ENCODE peak calls at places on chromosomes 7 and 10, in four cellular contexts. One of them, this sample, is unnamed.

GRCh38 chr10:99993994-99994689 is 15.6 kb downstream of the DNMBP start:
- DNase-seq in A549: no peak
- DNase-seq in left ventricle myocardium inferior: peak
- DNase-seq in lower lobe of right lung: peak
- DNase-seq in this sample: peak

GRCh38 chr10:62433181-62433692 is 59.1 kb downstream of the ZNF365 start:
- DNase-seq in left ventricle myocardium inferior: peak
- DNase-seq in lower lobe of right lung: peak
- DNase-seq in A549: peak
- DNase-seq in this sample: peak

GRCh38 chr10:52599586-52600200 is 172.9 kb downstream of the MBL2 start:
- DNase-seq in lower lobe of right lung: no peak
- DNase-seq in left ventricle myocardium inferior: no peak
- DNase-seq in A549: no peak
- DNase-seq in this sample: no peak

GRCh38 chr10:119871881-119872609 is 598 bp downstream of the MCMBP start:
- DNase-seq in left ventricle myocardium inferior: peak
- DNase-seq in lower lobe of right lung: peak
- DNase-seq in A549: peak
- DNase-seq in this sample: peak

GRCh38 chr7:21256310-21256877 is 171.5 kb upstream of the SP4 start:
- DNase-seq in lower lobe of right lung: no peak
- DNase-seq in left ventricle myocardium inferior: no peak
- DNase-seq in A549: peak
- DNase-seq in this sample: peak

GRCh38 chr10:93579089-93579488 is 12.6 kb downstream of the FFAR4 start:
- DNase-seq in lower lobe of right lung: no peak
- DNase-seq in A549: peak
- DNase-seq in left ventricle myocardium inferior: no peak
- DNase-seq in this sample: no peak

GRCh38 chr7:116316838-116317612 is 106.7 kb downstream of the TES start:
- DNase-seq in lower lobe of right lung: no peak
- DNase-seq in A549: peak
- DNase-seq in left ventricle myocardium inferior: peak
- DNase-seq in this sample: peak

GRCh38 chr10:109914966-109915365 is 8.3 kb downstream of the XPNPEP1 start:
- DNase-seq in A549: peak
- DNase-seq in left ventricle myocardium inferior: no peak
- DNase-seq in lower lobe of right lung: no peak
- DNase-seq in this sample: peak

GRCh38 chr10:129085821-129086220 is 381.2 kb upstream of the MGMT start:
- DNase-seq in lower lobe of right lung: no peak
- DNase-seq in A549: no peak
- DNase-seq in left ventricle myocardium inferior: no peak
- DNase-seq in this sample: peak

GRCh38 chr7:65809259-65809981 is 63.5 kb upstream of the VKORC1L1 start:
- DNase-seq in lower lobe of right lung: no peak
- DNase-seq in A549: no peak
- DNase-seq in left ventricle myocardium inferior: no peak
- DNase-seq in this sample: no peak

GRCh38 chr10:127976286-127976685 is 69.4 kb downstream of the PTPRE start:
- DNase-seq in A549: no peak
- DNase-seq in left ventricle myocardium inferior: no peak
- DNase-seq in lower lobe of right lung: no peak
- DNase-seq in this sample: no peak

GRCh38 chr7:134632937-134633540 is 13.6 kb upstream of the BPGM start:
- DNase-seq in A549: peak
- DNase-seq in left ventricle myocardium inferior: no peak
- DNase-seq in lower lobe of right lung: no peak
- DNase-seq in this sample: peak

GRCh38 chr7:36999851-37000480 is 275.7 kb upstream of the AOAH start:
- DNase-seq in lower lobe of right lung: no peak
- DNase-seq in left ventricle myocardium inferior: no peak
- DNase-seq in A549: no peak
- DNase-seq in this sample: no peak

GRCh38 chr10:48406204-48406603 is 99.7 kb downstream of the MAPK8 start:
- DNase-seq in left ventricle myocardium inferior: no peak
- DNase-seq in A549: peak
- DNase-seq in lower lobe of right lung: no peak
- DNase-seq in this sample: peak

GRCh38 chr10:119370972-119371703 is 163.8 kb downstream of the GRK5 start:
- DNase-seq in A549: no peak
- DNase-seq in left ventricle myocardium inferior: peak
- DNase-seq in lower lobe of right lung: no peak
- DNase-seq in this sample: peak

GRCh38 chr10:70441161-70441876 is at the start of gene NODAL:
- DNase-seq in lower lobe of right lung: no peak
- DNase-seq in A549: no peak
- DNase-seq in left ventricle myocardium inferior: no peak
- DNase-seq in this sample: no peak

GRCh38 chr7:65379318-65379717 is 5.7 kb downstream of the ZNF92 start:
- DNase-seq in A549: no peak
- DNase-seq in lower lobe of right lung: no peak
- DNase-seq in left ventricle myocardium inferior: no peak
- DNase-seq in this sample: peak

GRCh38 chr10:70232155-70232858 is 922 bp downstream of the PPA1 start:
- DNase-seq in A549: peak
- DNase-seq in lower lobe of right lung: peak
- DNase-seq in left ventricle myocardium inferior: peak
- DNase-seq in this sample: peak

GRCh38 chr7:139999516-139999915 is 63.2 kb downstream of the PARP12 start:
- DNase-seq in lower lobe of right lung: no peak
- DNase-seq in A549: no peak
- DNase-seq in left ventricle myocardium inferior: no peak
- DNase-seq in this sample: no peak

DNA sequence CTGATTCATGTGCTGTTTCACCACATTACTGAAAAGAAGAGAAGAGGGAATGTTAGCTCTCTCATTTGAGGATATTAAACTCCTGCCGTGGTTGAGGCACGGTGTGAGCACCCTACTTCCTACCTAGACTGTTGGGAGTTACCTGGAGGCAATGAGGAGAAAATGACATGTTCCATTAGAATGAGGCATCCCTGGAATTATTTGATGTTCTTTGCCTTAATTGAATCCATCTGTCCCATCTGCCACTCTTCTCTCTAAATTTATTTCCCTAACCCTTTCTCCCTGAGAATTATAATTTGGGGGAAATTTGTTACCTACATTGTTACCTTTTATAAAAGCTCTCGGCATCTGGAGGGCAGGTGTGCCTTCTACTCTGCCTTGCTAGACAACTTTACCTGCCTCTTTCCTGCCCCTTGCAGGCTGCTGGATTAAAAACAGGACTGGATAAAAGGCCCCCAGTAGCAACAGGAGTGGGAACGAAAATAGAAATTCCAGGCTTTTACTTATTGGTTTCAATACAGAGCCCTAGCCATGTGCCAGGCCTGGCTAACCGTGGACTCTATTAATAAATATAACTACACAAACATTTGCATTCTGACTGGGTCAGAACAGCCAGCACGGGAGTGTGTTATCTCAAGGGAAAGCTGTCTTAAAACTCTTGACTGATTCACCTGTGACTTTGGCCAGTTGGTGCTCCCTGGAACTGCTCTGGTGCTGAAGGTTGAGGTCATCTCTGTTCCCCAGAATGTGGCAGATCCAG is 4.4 kb upstream of the ATXN7L1 start:
- DNase-seq in left ventricle myocardium inferior: no peak
- DNase-seq in A549: no peak
- DNase-seq in lower lobe of right lung: no peak
- DNase-seq in this sample: no peak
- TF ChIP-seq CTCF in left ventricle myocardium inferior: no peak
- TF ChIP-seq CTCF in A549: no peak
- TF ChIP-seq CTCF in lower lobe of right lung: no peak
- TF ChIP-seq CTCF in this sample: no peak

DNA sequence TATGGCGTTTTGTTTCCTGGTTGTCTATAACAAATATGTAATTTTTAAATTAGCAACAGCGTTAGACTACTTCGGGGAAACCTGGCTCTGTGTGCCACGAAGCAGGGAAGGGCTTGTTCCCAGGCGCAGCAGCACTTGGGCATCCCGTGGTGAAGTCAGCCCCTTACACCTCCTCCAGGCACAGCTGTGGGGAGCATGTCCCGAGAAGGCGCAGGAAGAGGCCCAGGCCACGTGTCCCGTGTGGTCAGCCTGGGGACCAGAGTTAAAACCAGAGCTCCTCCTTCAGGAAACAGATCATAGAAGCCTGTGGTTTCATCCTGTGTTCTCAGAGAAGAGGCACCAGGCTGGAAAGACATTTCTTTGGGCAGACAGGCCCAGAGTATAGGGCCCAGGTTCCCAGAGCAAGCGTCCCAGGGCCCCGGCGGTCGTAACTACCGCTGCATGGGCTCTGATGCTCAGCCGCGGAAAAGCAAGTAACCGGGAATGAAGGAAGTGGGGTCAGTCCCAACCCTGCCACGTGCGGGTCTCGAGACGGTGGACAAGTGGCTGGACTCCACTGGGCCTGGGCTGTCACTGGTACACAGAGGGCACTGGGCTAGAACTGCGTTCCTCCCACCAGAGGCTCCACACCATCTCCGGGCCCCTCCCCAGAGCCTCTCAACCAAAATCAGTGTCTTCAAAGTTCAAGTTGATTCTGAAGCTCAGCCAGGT is 7.1 kb downstream of the NUDT1 start:
- DNase-seq in lower lobe of right lung: peak
- DNase-seq in left ventricle myocardium inferior: peak
- DNase-seq in A549: peak
- DNase-seq in this sample: peak
- TF ChIP-seq CTCF in lower lobe of right lung: no peak
- TF ChIP-seq CTCF in left ventricle myocardium inferior: no peak
- TF ChIP-seq CTCF in A549: no peak
- TF ChIP-seq CTCF in this sample: peak

DNA sequence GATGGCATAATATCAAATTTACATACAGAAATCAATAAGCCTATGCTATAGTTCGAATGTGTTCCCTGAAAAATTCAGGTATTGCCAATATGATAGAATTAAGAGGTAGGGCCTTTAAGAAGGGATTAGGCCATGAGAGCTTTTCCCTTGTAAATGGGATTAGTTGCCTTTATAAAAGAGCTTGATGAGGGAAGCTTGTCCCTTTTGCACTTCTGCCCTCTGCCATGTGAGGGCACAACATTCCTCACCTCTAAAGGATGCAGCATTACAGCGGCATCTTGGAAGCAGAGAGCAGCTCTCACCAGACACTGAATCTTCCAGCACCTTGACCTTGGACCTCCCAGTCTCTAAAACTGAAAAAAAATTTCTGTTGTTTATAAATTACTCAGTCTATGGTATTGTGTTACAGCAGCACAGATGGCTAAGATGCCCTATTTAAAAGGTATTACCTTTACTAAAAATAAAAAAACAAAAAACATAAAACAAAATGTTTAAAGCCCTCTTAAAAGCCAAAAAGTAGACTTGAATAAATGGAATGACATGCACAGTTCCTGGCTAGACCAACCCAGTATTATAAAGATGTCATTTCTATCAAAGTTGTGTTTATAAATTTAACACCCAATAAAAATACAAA is 909.6 kb downstream of the REEP3 start:
- DNase-seq in lower lobe of right lung: no peak
- DNase-seq in left ventricle myocardium inferior: no peak
- DNase-seq in A549: peak
- DNase-seq in this sample: peak
- TF ChIP-seq CTCF in lower lobe of right lung: peak
- TF ChIP-seq CTCF in left ventricle myocardium inferior: no peak
- TF ChIP-seq CTCF in A549: no peak
- TF ChIP-seq CTCF in this sample: peak

GRCh38 chr10:78932084-78932386 is 136.7 kb upstream of the ZMIZ1 start:
- DNase-seq in A549: no peak
- DNase-seq in lower lobe of right lung: no peak
- DNase-seq in left ventricle myocardium inferior: no peak
- DNase-seq in this sample: no peak

GRCh38 chr10:78933828-78934227 is 134.9 kb upstream of the ZMIZ1 start:
- DNase-seq in left ventricle myocardium inferior: no peak
- DNase-seq in lower lobe of right lung: no peak
- DNase-seq in A549: no peak
- DNase-seq in this sample: no peak

GRCh38 chr10:78932861-78933260 is 135.9 kb upstream of the ZMIZ1 start:
- DNase-seq in A549: no peak
- DNase-seq in left ventricle myocardium inferior: no peak
- DNase-seq in lower lobe of right lung: no peak
- DNase-seq in this sample: no peak

GRCh38 chr10:78934499-78934898 is 134.3 kb upstream of the ZMIZ1 start:
- DNase-seq in left ventricle myocardium inferior: no peak
- DNase-seq in A549: no peak
- DNase-seq in lower lobe of right lung: no peak
- DNase-seq in this sample: no peak

GRCh38 chr10:78931333-78932083 is 137.3 kb upstream of the ZMIZ1 start:
- DNase-seq in A549: no peak
- DNase-seq in lower lobe of right lung: no peak
- DNase-seq in left ventricle myocardium inferior: peak
- DNase-seq in this sample: peak
- TF ChIP-seq CTCF in A549: no peak
- TF ChIP-seq CTCF in lower lobe of right lung: no peak
- TF ChIP-seq CTCF in left ventricle myocardium inferior: no peak
- TF ChIP-seq CTCF in this sample: no peak

DNA sequence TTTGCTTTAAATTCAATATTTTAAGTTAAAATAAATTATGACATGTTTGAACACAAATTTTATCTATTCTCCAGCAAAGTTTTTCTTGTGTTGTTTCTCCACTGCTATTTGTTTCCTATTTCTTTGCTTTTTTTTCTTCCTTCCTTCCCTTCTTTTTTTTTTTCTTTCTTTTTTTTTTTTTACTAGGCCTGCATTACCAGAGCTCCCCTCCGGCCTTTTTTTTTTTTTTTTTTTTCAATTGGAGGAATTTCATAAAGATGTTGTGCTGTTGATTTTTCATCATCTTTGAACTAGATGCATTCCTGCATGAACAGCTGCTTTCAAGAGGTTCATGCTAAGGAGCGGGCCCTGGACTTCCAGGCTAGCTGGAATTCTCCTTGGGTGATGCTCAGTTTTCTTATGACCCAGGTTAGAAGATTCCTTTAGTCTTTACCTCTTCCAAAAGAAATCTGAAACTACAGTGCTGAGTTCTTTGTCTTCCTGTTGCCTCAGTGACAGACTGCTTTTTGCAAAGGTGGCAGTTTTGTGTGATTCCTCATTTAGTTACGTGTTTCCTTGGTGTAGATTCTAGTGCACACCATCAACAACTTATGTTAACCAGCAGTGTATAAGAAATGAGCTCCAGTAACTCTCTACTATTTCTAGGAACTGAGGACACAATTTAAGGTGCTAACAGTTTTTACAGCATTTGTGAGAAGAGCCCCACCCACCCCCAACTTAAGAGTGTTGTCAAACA is 4.8 kb upstream of the CAMK1D start:
- DNase-seq in left ventricle myocardium inferior: no peak
- DNase-seq in lower lobe of right lung: no peak
- DNase-seq in A549: no peak
- DNase-seq in this sample: no peak
- TF ChIP-seq CTCF in left ventricle myocardium inferior: no peak
- TF ChIP-seq CTCF in lower lobe of right lung: no peak
- TF ChIP-seq CTCF in A549: no peak
- TF ChIP-seq CTCF in this sample: no peak